ENCODE peak calls at places on chromosome 18, in seven cellular contexts. X, V, Q, D, G, K and U are unnamed samples.
A peak's percentile ranks its signal among the peaks of the same experiment; 100 is the strongest.

GRCh38 chr18:41532344-41533086 is 422.5 kb upstream of the PIK3C3 start:
- DNase-seq in X (peak; percentile 11), V (no peak), Q (no peak), D (no peak), G (no peak), K (no peak), U (peak; percentile 2)

GRCh38 chr18:22539045-22539444 is 121.3 kb upstream of the CTAGE1 start:
- DNase-seq in X (no peak), V (no peak), Q (no peak), D (no peak), G (no peak), K (no peak), U (no peak)

GRCh38 chr18:48133675-48134251 is 203.3 kb upstream of the SMAD2 start:
- DNase-seq in X (no peak), V (no peak), Q (no peak), D (no peak), G (no peak), K (no peak), U (no peak)

GRCh38 chr18:34023471-34023870 is 201.2 kb downstream of the NOL4 start:
- DNase-seq in X (no peak), V (no peak), Q (no peak), D (no peak), G (no peak), K (no peak), U (no peak)

GRCh38 chr18:63677490-63678225 is 16.0 kb upstream of the SERPINB3 start:
- DNase-seq in X (peak; percentile 39), V (no peak), Q (no peak), D (no peak), G (no peak), K (no peak), U (no peak)

GRCh38 chr18:50315100-50315871 is 27.8 kb upstream of the CXXC1 start:
- DNase-seq in X (no peak), V (no peak), Q (no peak), D (no peak), G (no peak), K (no peak), U (no peak)

GRCh38 chr18:79401494-79402208 is 5.9 kb downstream of the NFATC1 start:
- DNase-seq in X (no peak), V (no peak), Q (no peak), D (no peak), G (no peak), K (no peak), U (no peak)

GRCh38 chr18:11040823-11041712 is 108.3 kb downstream of the PIEZO2 start:
- DNase-seq in X (peak; percentile 39), V (no peak), Q (peak; percentile 48), D (peak; percentile 13), G (peak; percentile 31), K (no peak), U (peak; percentile 32)

GRCh38 chr18:49247786-49248185 is 212.7 kb downstream of the DYM start:
- DNase-seq in X (no peak), V (no peak), Q (no peak), D (no peak), G (no peak), K (no peak), U (no peak)

GRCh38 chr18:44725300-44726096 is 44.8 kb downstream of the SETBP1 start:
- DNase-seq in X (peak; percentile 44), V (no peak), Q (no peak), D (no peak), G (no peak), K (peak; percentile 42), U (peak; percentile 37)

GRCh38 chr18:62521588-62521987 is 1.2 kb upstream of the ZCCHC2 start:
- DNase-seq in X (peak; percentile 70), V (no peak), Q (no peak), D (no peak), G (no peak), K (no peak), U (peak; percentile 62)

GRCh38 chr18:79405019-79405780 is 9.5 kb downstream of the NFATC1 start:
- DNase-seq in X (no peak), V (no peak), Q (no peak), D (no peak), G (no peak), K (no peak), U (no peak)

GRCh38 chr18:45169610-45170009 is 445.7 kb upstream of the SLC14A2 start:
- DNase-seq in X (peak; percentile 75), V (no peak), Q (no peak), D (no peak), G (no peak), K (no peak), U (no peak)

GRCh38 chr18:42617086-42617725 is 498.3 kb downstream of the RIT2 start:
- DNase-seq in X (no peak), V (no peak), Q (no peak), D (no peak), G (no peak), K (no peak), U (no peak)

GRCh38 chr18:48428494-48429177 is 19.5 kb upstream of the ZBTB7C start:
- DNase-seq in X (no peak), V (no peak), Q (no peak), D (no peak), G (no peak), K (no peak), U (no peak)

GRCh38 chr18:39596891-39597290 is 2031.3 kb upstream of the CELF4 start:
- DNase-seq in X (no peak), V (no peak), Q (no peak), D (no peak), G (no peak), K (no peak), U (peak; percentile 38)